ENCODE peak calls at places on chromosomes 7 and 10, in five cellular contexts. One of them, this sample, is unnamed.

GRCh38 chr7:100875356-100875751 is 451 bp downstream of the SRRT start:
- DNase-seq in prostate gland: no peak
- DNase-seq in naive thymus-derived CD4-positive, alpha-beta T cell: peak
- DNase-seq in HCT116: no peak
- DNase-seq in GM04504: no peak
- DNase-seq in this sample: no peak

GRCh38 chr10:71844084-71844483 is 7.0 kb downstream of the PSAP start:
- DNase-seq in prostate gland: no peak
- DNase-seq in naive thymus-derived CD4-positive, alpha-beta T cell: no peak
- DNase-seq in HCT116: no peak
- DNase-seq in GM04504: no peak
- DNase-seq in this sample: no peak

GRCh38 chr10:76547352-76547972 is 1090.1 kb downstream of the KCNMA1 start:
- DNase-seq in prostate gland: peak
- DNase-seq in naive thymus-derived CD4-positive, alpha-beta T cell: no peak
- DNase-seq in HCT116: peak
- DNase-seq in GM04504: peak
- DNase-seq in this sample: peak

GRCh38 chr7:108565987-108566386 is 3.5 kb downstream of the THAP5 start:
- DNase-seq in prostate gland: no peak
- DNase-seq in naive thymus-derived CD4-positive, alpha-beta T cell: no peak
- DNase-seq in HCT116: no peak
- DNase-seq in GM04504: no peak
- DNase-seq in this sample: no peak

GRCh38 chr10:1158066-1158465 is 101.9 kb downstream of the WDR37 start:
- DNase-seq in prostate gland: no peak
- DNase-seq in naive thymus-derived CD4-positive, alpha-beta T cell: no peak
- DNase-seq in HCT116: no peak
- DNase-seq in GM04504: no peak
- DNase-seq in this sample: no peak

GRCh38 chr10:6669269-6669859 is 89.3 kb upstream of the PRKCQ start:
- DNase-seq in prostate gland: no peak
- DNase-seq in naive thymus-derived CD4-positive, alpha-beta T cell: peak
- DNase-seq in HCT116: peak
- DNase-seq in GM04504: peak
- DNase-seq in this sample: no peak

GRCh38 chr7:6730343-6730633 is 23.5 kb upstream of the ZNF12 start:
- DNase-seq in prostate gland: no peak
- DNase-seq in naive thymus-derived CD4-positive, alpha-beta T cell: no peak
- DNase-seq in HCT116: no peak
- DNase-seq in GM04504: no peak
- DNase-seq in this sample: peak

GRCh38 chr10:113059001-113059780 is 109.1 kb downstream of the TCF7L2 start:
- DNase-seq in prostate gland: no peak
- DNase-seq in naive thymus-derived CD4-positive, alpha-beta T cell: no peak
- DNase-seq in HCT116: no peak
- DNase-seq in GM04504: no peak
- DNase-seq in this sample: peak

GRCh38 chr7:136923111-136923510 is 54.7 kb downstream of the CHRM2 start:
- DNase-seq in prostate gland: no peak
- DNase-seq in naive thymus-derived CD4-positive, alpha-beta T cell: no peak
- DNase-seq in HCT116: no peak
- DNase-seq in GM04504: peak
- DNase-seq in this sample: no peak

GRCh38 chr10:33559105-33559504 is 224.6 kb upstream of the NRP1 start:
- DNase-seq in prostate gland: no peak
- DNase-seq in naive thymus-derived CD4-positive, alpha-beta T cell: no peak
- DNase-seq in HCT116: no peak
- DNase-seq in GM04504: peak
- DNase-seq in this sample: no peak

GRCh38 chr7:36231406-36231805 is 78.4 kb downstream of the EEPD1 start:
- DNase-seq in prostate gland: no peak
- DNase-seq in naive thymus-derived CD4-positive, alpha-beta T cell: no peak
- DNase-seq in HCT116: no peak
- DNase-seq in GM04504: no peak
- DNase-seq in this sample: no peak

GRCh38 chr10:100046088-100046487 is 35.6 kb downstream of the CPN1 start:
- DNase-seq in prostate gland: peak
- DNase-seq in naive thymus-derived CD4-positive, alpha-beta T cell: peak
- DNase-seq in HCT116: peak
- DNase-seq in GM04504: peak
- DNase-seq in this sample: peak

GRCh38 chr7:33185786-33186185 is 56.4 kb downstream of the BBS9 start:
- DNase-seq in prostate gland: no peak
- DNase-seq in naive thymus-derived CD4-positive, alpha-beta T cell: peak
- DNase-seq in HCT116: peak
- DNase-seq in GM04504: peak
- DNase-seq in this sample: no peak

GRCh38 chr10:33211123-33211878 is 123.2 kb downstream of the NRP1 start:
- DNase-seq in prostate gland: no peak
- DNase-seq in naive thymus-derived CD4-positive, alpha-beta T cell: peak
- DNase-seq in HCT116: no peak
- DNase-seq in GM04504: peak
- DNase-seq in this sample: peak

GRCh38 chr10:27908231-27908630 is 90.6 kb downstream of the ODAD2 start:
- DNase-seq in prostate gland: no peak
- DNase-seq in naive thymus-derived CD4-positive, alpha-beta T cell: no peak
- DNase-seq in HCT116: no peak
- DNase-seq in GM04504: no peak
- DNase-seq in this sample: no peak

GRCh38 chr7:28570113-28570969 is 158.0 kb downstream of the CREB5 start:
- DNase-seq in prostate gland: no peak
- DNase-seq in naive thymus-derived CD4-positive, alpha-beta T cell: no peak
- DNase-seq in HCT116: no peak
- DNase-seq in GM04504: no peak
- DNase-seq in this sample: no peak

GRCh38 chr10:21926949-21927348 is 76.6 kb downstream of the DNAJC1 start:
- DNase-seq in prostate gland: no peak
- DNase-seq in naive thymus-derived CD4-positive, alpha-beta T cell: no peak
- DNase-seq in HCT116: no peak
- DNase-seq in GM04504: peak
- DNase-seq in this sample: no peak

GRCh38 chr10:48655426-48656240 is 29.0 kb upstream of the WDFY4 start:
- DNase-seq in prostate gland: peak
- DNase-seq in naive thymus-derived CD4-positive, alpha-beta T cell: no peak
- DNase-seq in HCT116: no peak
- DNase-seq in GM04504: no peak
- DNase-seq in this sample: peak

GRCh38 chr10:47058961-47059391 is 147.7 kb downstream of the PTPN20 start:
- DNase-seq in prostate gland: no peak
- DNase-seq in naive thymus-derived CD4-positive, alpha-beta T cell: no peak
- DNase-seq in HCT116: no peak
- DNase-seq in GM04504: peak
- DNase-seq in this sample: no peak

GRCh38 chr7:24143547-24143946 is 140.4 kb upstream of the NPY start:
- DNase-seq in prostate gland: no peak
- DNase-seq in naive thymus-derived CD4-positive, alpha-beta T cell: no peak
- DNase-seq in HCT116: no peak
- DNase-seq in GM04504: no peak
- DNase-seq in this sample: no peak

GRCh38 chr7:64793106-64793755 is 997 bp upstream of the ZNF138 start:
- DNase-seq in prostate gland: no peak
- DNase-seq in naive thymus-derived CD4-positive, alpha-beta T cell: no peak
- DNase-seq in HCT116: no peak
- DNase-seq in GM04504: no peak
- DNase-seq in this sample: no peak

GRCh38 chr7:32489788-32490126 is 423 bp downstream of the LSM5 start:
- DNase-seq in prostate gland: no peak
- DNase-seq in naive thymus-derived CD4-positive, alpha-beta T cell: no peak
- DNase-seq in HCT116: no peak
- DNase-seq in GM04504: no peak
- DNase-seq in this sample: no peak

GRCh38 chr7:70586822-70587221 is 545.1 kb upstream of the GALNT17 start:
- DNase-seq in prostate gland: no peak
- DNase-seq in naive thymus-derived CD4-positive, alpha-beta T cell: no peak
- DNase-seq in HCT116: no peak
- DNase-seq in GM04504: peak
- DNase-seq in this sample: no peak